ENCODE peak calls at places on chromosomes 5 and 9, in ten cellular contexts. One of them, this sample, is unnamed.
A peak's percentile ranks its signal among the peaks of the same experiment; 100 is the strongest.

GRCh38 chr5:6377121-6377520 is 1.2 kb downstream of the MED10 start:
- DNase-seq in A549: no peak
- DNase-seq in HCT116: no peak
- DNase-seq in H1: no peak
- DNase-seq in sigmoid colon: no peak
- DNase-seq in K562: no peak
- DNase-seq in tibial nerve: no peak
- DNase-seq in gastrocnemius medialis: no peak
- DNase-seq in esophagus muscularis mucosa: no peak
- DNase-seq in stomach: no peak
- DNase-seq in this sample: no peak

GRCh38 chr5:90802695-90803317 is 244.2 kb downstream of the ADGRV1 start:
- DNase-seq in sigmoid colon: no peak
- DNase-seq in stomach: peak; percentile 31
- DNase-seq in esophagus muscularis mucosa: no peak
- DNase-seq in HCT116: peak; percentile 27
- DNase-seq in K562: peak; percentile 41
- DNase-seq in tibial nerve: no peak
- DNase-seq in H1: no peak
- DNase-seq in gastrocnemius medialis: no peak
- DNase-seq in A549: peak; percentile 37
- DNase-seq in this sample: no peak

GRCh38 chr9:94005272-94005901 is 50.2 kb upstream of the BARX1 start:
- DNase-seq in K562: no peak
- DNase-seq in gastrocnemius medialis: no peak
- DNase-seq in tibial nerve: no peak
- DNase-seq in sigmoid colon: no peak
- DNase-seq in HCT116: no peak
- DNase-seq in A549: no peak
- DNase-seq in stomach: peak; percentile 60
- DNase-seq in esophagus muscularis mucosa: peak; percentile 72
- DNase-seq in H1: no peak
- DNase-seq in this sample: no peak

GRCh38 chr9:26537211-26537610 is 355.4 kb downstream of the CAAP1 start:
- DNase-seq in A549: no peak
- DNase-seq in tibial nerve: no peak
- DNase-seq in esophagus muscularis mucosa: no peak
- DNase-seq in HCT116: no peak
- DNase-seq in gastrocnemius medialis: no peak
- DNase-seq in H1: no peak
- DNase-seq in K562: no peak
- DNase-seq in sigmoid colon: no peak
- DNase-seq in stomach: no peak
- DNase-seq in this sample: no peak

GRCh38 chr5:141003026-141003425 is 36.8 kb downstream of the PCDHAC2 start:
- DNase-seq in esophagus muscularis mucosa: no peak
- DNase-seq in sigmoid colon: no peak
- DNase-seq in stomach: no peak
- DNase-seq in HCT116: no peak
- DNase-seq in H1: no peak
- DNase-seq in K562: no peak
- DNase-seq in A549: no peak
- DNase-seq in gastrocnemius medialis: no peak
- DNase-seq in tibial nerve: no peak
- DNase-seq in this sample: no peak

GRCh38 chr5:160198886-160199409 is 30.4 kb upstream of the FABP6 start:
- DNase-seq in gastrocnemius medialis: no peak
- DNase-seq in HCT116: no peak
- DNase-seq in tibial nerve: no peak
- DNase-seq in H1: peak; percentile 60
- DNase-seq in A549: no peak
- DNase-seq in sigmoid colon: no peak
- DNase-seq in esophagus muscularis mucosa: no peak
- DNase-seq in K562: no peak
- DNase-seq in stomach: no peak
- DNase-seq in this sample: no peak

GRCh38 chr5:59238126-59238902 is 655.2 kb downstream of the PDE4D start:
- DNase-seq in stomach: no peak
- DNase-seq in esophagus muscularis mucosa: no peak
- DNase-seq in H1: no peak
- DNase-seq in K562: no peak
- DNase-seq in HCT116: no peak
- DNase-seq in gastrocnemius medialis: no peak
- DNase-seq in tibial nerve: no peak
- DNase-seq in sigmoid colon: no peak
- DNase-seq in A549: no peak
- DNase-seq in this sample: no peak

GRCh38 chr5:44862808-44863207 is 54.1 kb downstream of the MRPS30 start:
- DNase-seq in esophagus muscularis mucosa: no peak
- DNase-seq in HCT116: peak; percentile 41
- DNase-seq in sigmoid colon: no peak
- DNase-seq in K562: no peak
- DNase-seq in A549: peak; percentile 7
- DNase-seq in gastrocnemius medialis: no peak
- DNase-seq in stomach: no peak
- DNase-seq in H1: no peak
- DNase-seq in tibial nerve: no peak
- DNase-seq in this sample: no peak

GRCh38 chr9:32551491-32552049 is 557 bp upstream of the SMIM27 start:
- DNase-seq in tibial nerve: peak; percentile 30
- DNase-seq in esophagus muscularis mucosa: no peak
- DNase-seq in K562: peak; percentile 15
- DNase-seq in sigmoid colon: peak; percentile 70
- DNase-seq in gastrocnemius medialis: no peak
- DNase-seq in A549: peak; percentile 28
- DNase-seq in stomach: no peak
- DNase-seq in HCT116: peak; percentile 7
- DNase-seq in H1: peak; percentile 55
- DNase-seq in this sample: peak; percentile 32

GRCh38 chr5:82387041-82387818 is 109.1 kb upstream of the RPS23 start:
- DNase-seq in sigmoid colon: no peak
- DNase-seq in A549: peak; percentile 58
- DNase-seq in K562: no peak
- DNase-seq in stomach: no peak
- DNase-seq in gastrocnemius medialis: no peak
- DNase-seq in esophagus muscularis mucosa: no peak
- DNase-seq in H1: no peak
- DNase-seq in tibial nerve: no peak
- DNase-seq in HCT116: peak; percentile 77
- DNase-seq in this sample: no peak

GRCh38 chr5:100623719-100624118 is 88.5 kb downstream of the FAM174A start:
- DNase-seq in K562: no peak
- DNase-seq in sigmoid colon: no peak
- DNase-seq in gastrocnemius medialis: no peak
- DNase-seq in HCT116: no peak
- DNase-seq in stomach: no peak
- DNase-seq in H1: no peak
- DNase-seq in A549: no peak
- DNase-seq in tibial nerve: no peak
- DNase-seq in esophagus muscularis mucosa: no peak
- DNase-seq in this sample: no peak

GRCh38 chr9:130660683-130661460 is 3.5 kb upstream of the PRDM12 start:
- DNase-seq in HCT116: no peak
- DNase-seq in sigmoid colon: no peak
- DNase-seq in H1: peak; percentile 75
- DNase-seq in tibial nerve: no peak
- DNase-seq in esophagus muscularis mucosa: no peak
- DNase-seq in K562: no peak
- DNase-seq in A549: no peak
- DNase-seq in gastrocnemius medialis: no peak
- DNase-seq in stomach: no peak
- DNase-seq in this sample: no peak

GRCh38 chr5:1059884-1060263 is 51.3 kb downstream of the NKD2 start:
- DNase-seq in A549: no peak
- DNase-seq in esophagus muscularis mucosa: no peak
- DNase-seq in K562: no peak
- DNase-seq in sigmoid colon: no peak
- DNase-seq in stomach: no peak
- DNase-seq in tibial nerve: no peak
- DNase-seq in H1: no peak
- DNase-seq in HCT116: no peak
- DNase-seq in gastrocnemius medialis: no peak
- DNase-seq in this sample: no peak

GRCh38 chr9:76330034-76330433 is 64.2 kb downstream of the RFK start:
- DNase-seq in tibial nerve: no peak
- DNase-seq in HCT116: no peak
- DNase-seq in gastrocnemius medialis: no peak
- DNase-seq in A549: no peak
- DNase-seq in stomach: no peak
- DNase-seq in H1: no peak
- DNase-seq in sigmoid colon: no peak
- DNase-seq in esophagus muscularis mucosa: no peak
- DNase-seq in K562: no peak
- DNase-seq in this sample: no peak

GRCh38 chr5:19902316-19902934 is 85.6 kb downstream of the CDH18 start:
- DNase-seq in HCT116: no peak
- DNase-seq in esophagus muscularis mucosa: no peak
- DNase-seq in K562: no peak
- DNase-seq in stomach: no peak
- DNase-seq in H1: no peak
- DNase-seq in A549: no peak
- DNase-seq in tibial nerve: no peak
- DNase-seq in sigmoid colon: no peak
- DNase-seq in gastrocnemius medialis: no peak
- DNase-seq in this sample: no peak

GRCh38 chr5:177128551-177128976 is 5.0 kb upstream of the NSD1 start:
- DNase-seq in stomach: no peak
- DNase-seq in HCT116: no peak
- DNase-seq in H1: no peak
- DNase-seq in gastrocnemius medialis: no peak
- DNase-seq in A549: no peak
- DNase-seq in K562: no peak
- DNase-seq in esophagus muscularis mucosa: no peak
- DNase-seq in tibial nerve: no peak
- DNase-seq in sigmoid colon: peak; percentile 45
- DNase-seq in this sample: peak; percentile 22

GRCh38 chr5:54234304-54234938 is 76.0 kb downstream of the ARL15 start:
- DNase-seq in HCT116: no peak
- DNase-seq in A549: peak; percentile 16
- DNase-seq in stomach: no peak
- DNase-seq in tibial nerve: no peak
- DNase-seq in gastrocnemius medialis: no peak
- DNase-seq in sigmoid colon: no peak
- DNase-seq in K562: no peak
- DNase-seq in H1: no peak
- DNase-seq in esophagus muscularis mucosa: no peak
- DNase-seq in this sample: no peak

GRCh38 chr9:93657331-93658111 is 81.1 kb downstream of the PHF2 start:
- DNase-seq in tibial nerve: no peak
- DNase-seq in esophagus muscularis mucosa: no peak
- DNase-seq in A549: no peak
- DNase-seq in gastrocnemius medialis: peak; percentile 9
- DNase-seq in stomach: no peak
- DNase-seq in K562: no peak
- DNase-seq in H1: no peak
- DNase-seq in HCT116: no peak
- DNase-seq in sigmoid colon: peak; percentile 53
- DNase-seq in this sample: no peak

GRCh38 chr9:36865731-36866635 is 168.1 kb downstream of the PAX5 start:
- DNase-seq in stomach: no peak
- DNase-seq in tibial nerve: no peak
- DNase-seq in A549: no peak
- DNase-seq in H1: no peak
- DNase-seq in K562: no peak
- DNase-seq in esophagus muscularis mucosa: no peak
- DNase-seq in sigmoid colon: peak; percentile 10
- DNase-seq in HCT116: no peak
- DNase-seq in gastrocnemius medialis: no peak
- DNase-seq in this sample: no peak

GRCh38 chr9:90102292-90102901 is 497.6 kb downstream of the GADD45G start:
- DNase-seq in sigmoid colon: peak; percentile 94
- DNase-seq in H1: peak; percentile 70
- DNase-seq in tibial nerve: peak; percentile 74
- DNase-seq in gastrocnemius medialis: peak; percentile 83
- DNase-seq in A549: peak; percentile 88
- DNase-seq in stomach: peak; percentile 89
- DNase-seq in esophagus muscularis mucosa: no peak
- DNase-seq in HCT116: peak; percentile 90
- DNase-seq in K562: peak; percentile 69
- DNase-seq in this sample: peak; percentile 79

GRCh38 chr9:127961613-127962150 is 19.1 kb downstream of the EEIG1 start:
- DNase-seq in gastrocnemius medialis: no peak
- DNase-seq in K562: no peak
- DNase-seq in sigmoid colon: no peak
- DNase-seq in tibial nerve: no peak
- DNase-seq in H1: no peak
- DNase-seq in HCT116: no peak
- DNase-seq in esophagus muscularis mucosa: no peak
- DNase-seq in A549: no peak
- DNase-seq in stomach: no peak
- DNase-seq in this sample: no peak

GRCh38 chr9:136742640-136743391 is at the start of gene LCN10:
- DNase-seq in tibial nerve: no peak
- DNase-seq in HCT116: no peak
- DNase-seq in esophagus muscularis mucosa: no peak
- DNase-seq in A549: no peak
- DNase-seq in H1: peak; percentile 89
- DNase-seq in gastrocnemius medialis: no peak
- DNase-seq in stomach: no peak
- DNase-seq in K562: no peak
- DNase-seq in sigmoid colon: no peak
- DNase-seq in this sample: no peak
- TF ChIP-seq CTCF in tibial nerve: no peak
- TF ChIP-seq CTCF in HCT116: peak; percentile 48
- TF ChIP-seq CTCF in esophagus muscularis mucosa: peak; percentile 26
- TF ChIP-seq CTCF in A549: peak; percentile 10
- TF ChIP-seq CTCF in H1: no peak
- TF ChIP-seq CTCF in gastrocnemius medialis: no peak
- TF ChIP-seq CTCF in stomach: no peak
- TF ChIP-seq CTCF in K562: peak; percentile 54
- TF ChIP-seq CTCF in sigmoid colon: no peak
- TF ChIP-seq CTCF in this sample: no peak

GRCh38 chr9:133514475-133515239 is 10.1 kb downstream of the MYMK start:
- DNase-seq in sigmoid colon: no peak
- DNase-seq in HCT116: no peak
- DNase-seq in tibial nerve: no peak
- DNase-seq in H1: no peak
- DNase-seq in esophagus muscularis mucosa: no peak
- DNase-seq in K562: no peak
- DNase-seq in gastrocnemius medialis: no peak
- DNase-seq in stomach: no peak
- DNase-seq in A549: no peak
- DNase-seq in this sample: no peak
- TF ChIP-seq POLR2A in sigmoid colon: no peak
- TF ChIP-seq POLR2A in HCT116: no peak
- TF ChIP-seq POLR2A in tibial nerve: no peak
- TF ChIP-seq POLR2A in H1: no peak
- TF ChIP-seq POLR2A in esophagus muscularis mucosa: no peak
- TF ChIP-seq POLR2A in K562: no peak
- TF ChIP-seq POLR2A in gastrocnemius medialis: no peak
- TF ChIP-seq POLR2A in stomach: no peak
- TF ChIP-seq POLR2A in A549: no peak
- TF ChIP-seq POLR2A in this sample: no peak

GRCh38 chr5:38870595-38870994 is 24.8 kb downstream of the OSMR start:
- DNase-seq in A549: no peak
- DNase-seq in esophagus muscularis mucosa: no peak
- DNase-seq in stomach: no peak
- DNase-seq in K562: no peak
- DNase-seq in tibial nerve: no peak
- DNase-seq in HCT116: no peak
- DNase-seq in sigmoid colon: no peak
- DNase-seq in gastrocnemius medialis: no peak
- DNase-seq in H1: no peak
- DNase-seq in this sample: no peak
- H3K4me1 ChIP-seq in A549: peaks cover 75% of the 10 kb centered on the region
- H3K4me1 ChIP-seq in esophagus muscularis mucosa: peaks cover 38% of the 10 kb centered on the region
- H3K4me1 ChIP-seq in stomach: no peaks in the 10 kb centered on the region
- H3K4me1 ChIP-seq in K562: peaks cover 4% of the 10 kb centered on the region
- H3K4me1 ChIP-seq in tibial nerve: peaks cover 5% of the 10 kb centered on the region
- H3K4me1 ChIP-seq in HCT116: peaks cover 32% of the 10 kb centered on the region
- H3K4me1 ChIP-seq in sigmoid colon: no peaks in the 10 kb centered on the region
- H3K4me1 ChIP-seq in gastrocnemius medialis: no peaks in the 10 kb centered on the region
- H3K4me1 ChIP-seq in H1: peaks cover 5% of the 10 kb centered on the region
- H3K4me1 ChIP-seq in this sample: no peaks in the 10 kb centered on the region

GRCh38 chr9:6506571-6506970 is 93.6 kb downstream of the UHRF2 start:
- DNase-seq in gastrocnemius medialis: no peak
- DNase-seq in esophagus muscularis mucosa: no peak
- DNase-seq in sigmoid colon: no peak
- DNase-seq in A549: no peak
- DNase-seq in H1: no peak
- DNase-seq in HCT116: no peak
- DNase-seq in K562: no peak
- DNase-seq in stomach: no peak
- DNase-seq in tibial nerve: no peak
- DNase-seq in this sample: no peak
- TF ChIP-seq CTCF in gastrocnemius medialis: no peak
- TF ChIP-seq CTCF in esophagus muscularis mucosa: no peak
- TF ChIP-seq CTCF in sigmoid colon: no peak
- TF ChIP-seq CTCF in A549: no peak
- TF ChIP-seq CTCF in H1: no peak
- TF ChIP-seq CTCF in HCT116: no peak
- TF ChIP-seq CTCF in K562: no peak
- TF ChIP-seq CTCF in stomach: no peak
- TF ChIP-seq CTCF in tibial nerve: no peak
- TF ChIP-seq CTCF in this sample: no peak

This sample was measured in breast epithelium.